ENCODE peak calls at places on chromosomes 11 and 22, in ten cellular contexts. R is psoas muscle; C is NCI-H1105; B is activated CD4-positive, alpha-beta memory T cell treated with anti-CD3 and anti-CD28 coated beads for 36 hours; H is neural progenitor cell; X is CD8-positive, alpha-beta T cell; K is amniotic stem cell; A is RWPE1; Z is activated T-cell treated with anti-CD3 and anti-CD28 coated beads for 1 hour; L is activated CD4-positive, alpha-beta T cell treated with anti-CD3 and anti-CD28 coated beads, Interleukin-2, amount 50 U/mL, for 24 hours. N is an unnamed sample.

GRCh38 chr11:130426223-130427048 is 2.0 kb downstream of the ADAMTS8 start:
- DNase-seq in Z (no peak), H (no peak), L (no peak), K (no peak), R (no peak), C (peak; percentile 74), B (no peak), X (no peak), A (no peak), N (no peak)

GRCh38 chr11:118207079-118207478 is 17.7 kb downstream of the JAML start:
- DNase-seq in B (no peak), K (no peak), C (no peak), A (no peak), H (no peak), X (no peak), R (no peak), L (no peak), Z (no peak), N (no peak)

GRCh38 chr11:14519692-14520085 is 497 bp downstream of the PSMA1 start:
- DNase-seq in X (peak; percentile 5), R (no peak), L (peak; percentile 39), Z (no peak), K (no peak), C (no peak), A (peak; percentile 21), B (peak; percentile 58), H (no peak), N (no peak)

GRCh38 chr11:72041364-72042058 is 38.8 kb downstream of the NUMA1 start:
- DNase-seq in K (peak; percentile 72), A (peak; percentile 57), H (peak; percentile 92), Z (peak; percentile 29), L (peak; percentile 4), R (peak; percentile 92), C (peak; percentile 61), B (peak; percentile 55), X (peak; percentile 37), N (peak; percentile 79)

GRCh38 chr11:72421351-72421750 is 13.0 kb downstream of the CLPB start:
- DNase-seq in C (no peak), A (peak; percentile 13), B (no peak), K (no peak), H (no peak), Z (no peak), X (no peak), L (no peak), R (no peak), N (no peak)

GRCh38 chr11:45754261-45754709 is 50.7 kb upstream of the SLC35C1 start:
- DNase-seq in B (no peak), R (no peak), K (no peak), L (no peak), A (no peak), Z (no peak), C (no peak), H (no peak), X (no peak), N (no peak)

GRCh38 chr11:104522650-104523049 is 358.7 kb upstream of the PDGFD start:
- DNase-seq in C (no peak), H (no peak), K (no peak), A (no peak), L (no peak), X (no peak), Z (no peak), R (no peak), B (no peak), N (no peak)

GRCh38 chr11:77049081-77049480 is 14.9 kb downstream of the B3GNT6 start:
- DNase-seq in H (no peak), X (no peak), L (no peak), B (no peak), K (no peak), A (no peak), C (no peak), R (no peak), Z (no peak), N (no peak)

GRCh38 chr11:69859275-69859934 is 40.2 kb upstream of the FGF3 start:
- DNase-seq in R (no peak), B (no peak), Z (no peak), X (no peak), A (no peak), L (no peak), K (no peak), C (no peak), H (no peak), N (peak; percentile 16)

GRCh38 chr22:30573594-30574094 is 821 bp downstream of the GAL3ST1 start:
- DNase-seq in C (peak; percentile 24), X (no peak), R (peak; percentile 45), A (no peak), K (no peak), B (no peak), H (no peak), L (no peak), Z (no peak), N (no peak)

GRCh38 chr11:104370478-104370877 is 206.5 kb upstream of the PDGFD start:
- DNase-seq in K (no peak), Z (no peak), C (no peak), R (no peak), B (no peak), A (no peak), X (no peak), H (no peak), L (no peak), N (no peak)

GRCh38 chr11:6992026-6992425 is 28.1 kb downstream of the ZNF214 start:
- DNase-seq in X (no peak), K (no peak), L (no peak), R (no peak), C (no peak), A (no peak), Z (no peak), B (no peak), H (no peak), N (no peak)

GRCh38 chr22:27978875-27979274 is 59.8 kb upstream of the PITPNB start:
- DNase-seq in Z (no peak), B (no peak), C (no peak), K (no peak), X (no peak), A (no peak), H (no peak), R (no peak), L (no peak), N (no peak)

GRCh38 chr11:5986885-5987284 is at the start of gene OR52L1:
- DNase-seq in Z (no peak), L (no peak), C (no peak), A (no peak), B (no peak), H (no peak), X (no peak), R (no peak), K (no peak), N (no peak)

GRCh38 chr11:124920870-124921609 is 2.0 kb downstream of the HEPN1 start:
- DNase-seq in A (peak; percentile 43), R (peak; percentile 87), B (peak; percentile 80), H (peak; percentile 85), Z (peak; percentile 76), K (no peak), C (no peak), L (peak; percentile 65), X (peak; percentile 75), N (peak; percentile 87)

GRCh38 chr11:78030429-78031325 is 7.6 kb upstream of the KCTD14 start:
- DNase-seq in X (no peak), K (no peak), C (peak; percentile 99), Z (no peak), L (no peak), R (no peak), A (no peak), H (peak; percentile 63), B (no peak), N (no peak)

GRCh38 chr22:43308451-43309235 is 34.5 kb downstream of the SCUBE1 start:
- DNase-seq in H (peak; percentile 55), L (no peak), B (no peak), R (peak; percentile 49), A (no peak), K (no peak), Z (no peak), C (peak; percentile 60), X (no peak), N (no peak)

GRCh38 chr11:111105566-111105965 is 140.0 kb upstream of the POU2AF2 start:
- DNase-seq in X (no peak), A (no peak), B (no peak), C (no peak), K (no peak), L (no peak), R (no peak), H (no peak), Z (no peak), N (no peak)

GRCh38 chr22:30695871-30696655 is 1.4 kb downstream of the OSBP2 start:
- DNase-seq in B (no peak), L (no peak), Z (no peak), A (no peak), X (no peak), C (no peak), H (no peak), K (no peak), R (no peak), N (no peak)

GRCh38 chr11:118265954-118266353 is 1.9 kb upstream of the MPZL2 start:
- DNase-seq in B (no peak), H (no peak), A (no peak), R (no peak), K (no peak), C (no peak), X (no peak), L (no peak), Z (no peak), N (no peak)

GRCh38 chr11:19027829-19028595 is 32.5 kb downstream of the MRGPRX2 start:
- DNase-seq in B (no peak), X (no peak), H (no peak), L (no peak), Z (no peak), R (no peak), C (no peak), A (peak; percentile 92), K (no peak), N (no peak)

GRCh38 chr11:27228232-27228631 is 134.8 kb downstream of the CCDC34 start:
- DNase-seq in B (no peak), Z (no peak), A (peak; percentile 75), C (peak; percentile 52), R (no peak), X (no peak), L (no peak), K (no peak), H (no peak), N (no peak)

GRCh38 chr11:5564259-5565019 is 16.1 kb upstream of the OR52H1 start:
- DNase-seq in A (peak; percentile 4), C (no peak), H (no peak), B (no peak), Z (no peak), X (no peak), L (no peak), R (no peak), K (no peak), N (no peak)

GRCh38 chr11:117627259-117627658 is 169.8 kb downstream of the DSCAML1 start:
- DNase-seq in R (no peak), L (no peak), K (no peak), A (no peak), B (no peak), C (no peak), Z (no peak), X (no peak), H (no peak), N (no peak)

GRCh38 chr22:17581056-17581455 is 17.8 kb downstream of the SLC25A18 start:
- DNase-seq in B (no peak), R (no peak), L (no peak), Z (no peak), X (no peak), H (no peak), A (no peak), K (no peak), C (no peak), N (no peak)

GRCh38 chr11:132627981-132628380 is 904.3 kb downstream of the OPCML start:
- DNase-seq in B (no peak), L (no peak), Z (no peak), H (no peak), C (no peak), A (no peak), R (no peak), K (no peak), X (no peak), N (no peak)

GRCh38 chr11:10454902-10455631 is at the start of gene AMPD3:
- DNase-seq in R (peak; percentile 88), C (peak; percentile 70), X (no peak), B (peak; percentile 72), L (no peak), A (peak; percentile 92), K (peak; percentile 77), H (peak; percentile 22), Z (no peak), N (no peak)